ENCODE peak calls at places on chromosomes 13 and 19, in nine cellular contexts. One of them, this sample, is unnamed.

GRCh38 chr19:7970716-7971448 is 27.4 kb upstream of the TIMM44 start:
- DNase-seq in iris pigment epithelial cell: peak; percentile 25
- DNase-seq in astrocyte: no peak
- DNase-seq in GM23338: peak; percentile 94
- DNase-seq in amniotic stem cell: no peak
- DNase-seq in OCI-LY7: peak; percentile 45
- DNase-seq in HT-29: peak; percentile 41
- DNase-seq in mesenchymal stem cell: peak; percentile 60
- DNase-seq in astrocyte of the spinal cord: peak; percentile 22
- DNase-seq in this sample: peak; percentile 28

GRCh38 chr13:20136781-20137703 is 23.8 kb downstream of the GJA3 start:
- DNase-seq in iris pigment epithelial cell: peak; percentile 18
- DNase-seq in astrocyte: no peak
- DNase-seq in GM23338: peak; percentile 82
- DNase-seq in amniotic stem cell: no peak
- DNase-seq in OCI-LY7: no peak
- DNase-seq in HT-29: peak; percentile 69
- DNase-seq in mesenchymal stem cell: no peak
- DNase-seq in astrocyte of the spinal cord: no peak
- DNase-seq in this sample: peak; percentile 46

GRCh38 chr19:18425515-18426415 is 6.6 kb downstream of the SSBP4 start:
- DNase-seq in iris pigment epithelial cell: peak; percentile 59
- DNase-seq in astrocyte: peak; percentile 47
- DNase-seq in GM23338: peak; percentile 26
- DNase-seq in amniotic stem cell: peak; percentile 44
- DNase-seq in OCI-LY7: no peak
- DNase-seq in HT-29: no peak
- DNase-seq in mesenchymal stem cell: peak; percentile 63
- DNase-seq in astrocyte of the spinal cord: peak; percentile 53
- DNase-seq in this sample: no peak

GRCh38 chr13:87680298-87680697 is 9.1 kb downstream of the SLITRK5 start:
- DNase-seq in iris pigment epithelial cell: no peak
- DNase-seq in astrocyte: no peak
- DNase-seq in GM23338: no peak
- DNase-seq in amniotic stem cell: no peak
- DNase-seq in OCI-LY7: peak; percentile 81
- DNase-seq in HT-29: peak; percentile 55
- DNase-seq in mesenchymal stem cell: no peak
- DNase-seq in astrocyte of the spinal cord: peak; percentile 9
- DNase-seq in this sample: no peak

GRCh38 chr19:6730153-6730804 is 7.1 kb downstream of the GPR108 start:
- DNase-seq in iris pigment epithelial cell: peak; percentile 27
- DNase-seq in astrocyte: no peak
- DNase-seq in GM23338: peak; percentile 98
- DNase-seq in amniotic stem cell: no peak
- DNase-seq in OCI-LY7: peak; percentile 89
- DNase-seq in HT-29: peak; percentile 71
- DNase-seq in mesenchymal stem cell: no peak
- DNase-seq in astrocyte of the spinal cord: no peak
- DNase-seq in this sample: peak; percentile 43

GRCh38 chr13:28637714-28638355 is 21.1 kb upstream of the POMP start:
- DNase-seq in iris pigment epithelial cell: no peak
- DNase-seq in astrocyte: no peak
- DNase-seq in GM23338: peak; percentile 41
- DNase-seq in amniotic stem cell: no peak
- DNase-seq in OCI-LY7: peak; percentile 40
- DNase-seq in HT-29: no peak
- DNase-seq in mesenchymal stem cell: peak; percentile 40
- DNase-seq in astrocyte of the spinal cord: peak; percentile 35
- DNase-seq in this sample: no peak

GRCh38 chr19:35216833-35217707 is 11.5 kb downstream of the FAM187B start:
- DNase-seq in iris pigment epithelial cell: no peak
- DNase-seq in astrocyte: no peak
- DNase-seq in GM23338: peak; percentile 60
- DNase-seq in amniotic stem cell: no peak
- DNase-seq in OCI-LY7: peak; percentile 82
- DNase-seq in HT-29: peak; percentile 47
- DNase-seq in mesenchymal stem cell: no peak
- DNase-seq in astrocyte of the spinal cord: no peak
- DNase-seq in this sample: peak; percentile 72

GRCh38 chr13:101417043-101417406 is 717 bp upstream of the NALCN start:
- DNase-seq in iris pigment epithelial cell: peak; percentile 67
- DNase-seq in astrocyte: peak; percentile 51
- DNase-seq in GM23338: no peak
- DNase-seq in amniotic stem cell: peak; percentile 7
- DNase-seq in OCI-LY7: no peak
- DNase-seq in HT-29: no peak
- DNase-seq in mesenchymal stem cell: peak; percentile 56
- DNase-seq in astrocyte of the spinal cord: peak; percentile 60
- DNase-seq in this sample: no peak

GRCh38 chr13:60931858-60932546 is 483.6 kb downstream of the PCDH20 start:
- DNase-seq in iris pigment epithelial cell: no peak
- DNase-seq in astrocyte: peak; percentile 1
- DNase-seq in GM23338: no peak
- DNase-seq in amniotic stem cell: no peak
- DNase-seq in OCI-LY7: no peak
- DNase-seq in HT-29: peak; percentile 54
- DNase-seq in mesenchymal stem cell: no peak
- DNase-seq in astrocyte of the spinal cord: peak; percentile 17
- DNase-seq in this sample: no peak

GRCh38 chr19:51398096-51398704 is 7.8 kb upstream of the C19orf84 start:
- DNase-seq in iris pigment epithelial cell: peak; percentile 38
- DNase-seq in astrocyte: no peak
- DNase-seq in GM23338: peak; percentile 70
- DNase-seq in amniotic stem cell: no peak
- DNase-seq in OCI-LY7: peak; percentile 69
- DNase-seq in HT-29: peak; percentile 67
- DNase-seq in mesenchymal stem cell: peak; percentile 33
- DNase-seq in astrocyte of the spinal cord: no peak
- DNase-seq in this sample: no peak

GRCh38 chr13:26693749-26694463 is 66.7 kb downstream of the GPR12 start:
- DNase-seq in iris pigment epithelial cell: no peak
- DNase-seq in astrocyte: no peak
- DNase-seq in GM23338: peak; percentile 31
- DNase-seq in amniotic stem cell: no peak
- DNase-seq in OCI-LY7: no peak
- DNase-seq in HT-29: no peak
- DNase-seq in mesenchymal stem cell: no peak
- DNase-seq in astrocyte of the spinal cord: no peak
- DNase-seq in this sample: no peak

GRCh38 chr13:74052402-74052928 is 81.7 kb downstream of the KLF12 start:
- DNase-seq in iris pigment epithelial cell: no peak
- DNase-seq in astrocyte: no peak
- DNase-seq in GM23338: peak; percentile 51
- DNase-seq in amniotic stem cell: no peak
- DNase-seq in OCI-LY7: no peak
- DNase-seq in HT-29: no peak
- DNase-seq in mesenchymal stem cell: no peak
- DNase-seq in astrocyte of the spinal cord: no peak
- DNase-seq in this sample: no peak

GRCh38 chr13:51435002-51435578 is 17.7 kb downstream of the INTS6 start:
- DNase-seq in iris pigment epithelial cell: peak; percentile 39
- DNase-seq in astrocyte: no peak
- DNase-seq in GM23338: peak; percentile 39
- DNase-seq in amniotic stem cell: no peak
- DNase-seq in OCI-LY7: peak; percentile 45
- DNase-seq in HT-29: peak; percentile 60
- DNase-seq in mesenchymal stem cell: peak; percentile 51
- DNase-seq in astrocyte of the spinal cord: peak; percentile 38
- DNase-seq in this sample: no peak

GRCh38 chr19:21655540-21656126 is 111.7 kb downstream of the ZNF100 start:
- DNase-seq in iris pigment epithelial cell: no peak
- DNase-seq in astrocyte: no peak
- DNase-seq in GM23338: no peak
- DNase-seq in amniotic stem cell: no peak
- DNase-seq in OCI-LY7: no peak
- DNase-seq in HT-29: no peak
- DNase-seq in mesenchymal stem cell: no peak
- DNase-seq in astrocyte of the spinal cord: no peak
- DNase-seq in this sample: no peak

GRCh38 chr13:73075546-73075945 is 16.7 kb downstream of the KLF5 start:
- DNase-seq in iris pigment epithelial cell: no peak
- DNase-seq in astrocyte: no peak
- DNase-seq in GM23338: peak; percentile 91
- DNase-seq in amniotic stem cell: no peak
- DNase-seq in OCI-LY7: no peak
- DNase-seq in HT-29: no peak
- DNase-seq in mesenchymal stem cell: no peak
- DNase-seq in astrocyte of the spinal cord: no peak
- DNase-seq in this sample: no peak

GRCh38 chr13:98207411-98207810 is 30.3 kb upstream of the RNF113B start:
- DNase-seq in iris pigment epithelial cell: peak; percentile 41
- DNase-seq in astrocyte: peak; percentile 62
- DNase-seq in GM23338: no peak
- DNase-seq in amniotic stem cell: no peak
- DNase-seq in OCI-LY7: no peak
- DNase-seq in HT-29: no peak
- DNase-seq in mesenchymal stem cell: peak; percentile 71
- DNase-seq in astrocyte of the spinal cord: no peak
- DNase-seq in this sample: no peak

GRCh38 chr13:24763596-24764275 is at the start of gene RNF17:
- DNase-seq in iris pigment epithelial cell: no peak
- DNase-seq in astrocyte: no peak
- DNase-seq in GM23338: no peak
- DNase-seq in amniotic stem cell: no peak
- DNase-seq in OCI-LY7: no peak
- DNase-seq in HT-29: no peak
- DNase-seq in mesenchymal stem cell: no peak
- DNase-seq in astrocyte of the spinal cord: no peak
- DNase-seq in this sample: no peak

GRCh38 chr19:51552996-51553725 is 17.9 kb upstream of the ZNF175 start:
- DNase-seq in iris pigment epithelial cell: peak; percentile 32
- DNase-seq in astrocyte: peak; percentile 8
- DNase-seq in GM23338: peak; percentile 97
- DNase-seq in amniotic stem cell: peak; percentile 17
- DNase-seq in OCI-LY7: peak; percentile 46
- DNase-seq in HT-29: peak; percentile 87
- DNase-seq in mesenchymal stem cell: peak; percentile 51
- DNase-seq in astrocyte of the spinal cord: peak; percentile 28
- DNase-seq in this sample: peak; percentile 58

GRCh38 chr13:22740264-22740663 is 440.5 kb upstream of the SGCG start:
- DNase-seq in iris pigment epithelial cell: no peak
- DNase-seq in astrocyte: no peak
- DNase-seq in GM23338: peak; percentile 70
- DNase-seq in amniotic stem cell: no peak
- DNase-seq in OCI-LY7: no peak
- DNase-seq in HT-29: peak; percentile 29
- DNase-seq in mesenchymal stem cell: no peak
- DNase-seq in astrocyte of the spinal cord: no peak
- DNase-seq in this sample: no peak

GRCh38 chr19:1849999-1850398 is 1.7 kb upstream of the REXO1 start:
- DNase-seq in iris pigment epithelial cell: no peak
- DNase-seq in astrocyte: no peak
- DNase-seq in GM23338: no peak
- DNase-seq in amniotic stem cell: no peak
- DNase-seq in OCI-LY7: no peak
- DNase-seq in HT-29: no peak
- DNase-seq in mesenchymal stem cell: no peak
- DNase-seq in astrocyte of the spinal cord: no peak
- DNase-seq in this sample: no peak

GRCh38 chr19:31278555-31279435 is 70.4 kb downstream of the TSHZ3 start:
- DNase-seq in iris pigment epithelial cell: no peak
- DNase-seq in astrocyte: no peak
- DNase-seq in GM23338: no peak
- DNase-seq in amniotic stem cell: no peak
- DNase-seq in OCI-LY7: no peak
- DNase-seq in HT-29: no peak
- DNase-seq in mesenchymal stem cell: no peak
- DNase-seq in astrocyte of the spinal cord: no peak
- DNase-seq in this sample: no peak

GRCh38 chr13:39056018-39056417 is 17.8 kb downstream of the NHLRC3 start:
- DNase-seq in iris pigment epithelial cell: no peak
- DNase-seq in astrocyte: no peak
- DNase-seq in GM23338: no peak
- DNase-seq in amniotic stem cell: no peak
- DNase-seq in OCI-LY7: no peak
- DNase-seq in HT-29: no peak
- DNase-seq in mesenchymal stem cell: no peak
- DNase-seq in astrocyte of the spinal cord: no peak
- DNase-seq in this sample: no peak

GRCh38 chr19:57527136-57527881 is at the start of gene ZNF549:
- DNase-seq in iris pigment epithelial cell: peak; percentile 95
- DNase-seq in astrocyte: peak; percentile 94
- DNase-seq in GM23338: peak; percentile 99
- DNase-seq in amniotic stem cell: peak; percentile 89
- DNase-seq in OCI-LY7: peak; percentile 94
- DNase-seq in HT-29: no peak
- DNase-seq in mesenchymal stem cell: peak; percentile 91
- DNase-seq in astrocyte of the spinal cord: peak; percentile 94
- DNase-seq in this sample: peak; percentile 91

GRCh38 chr19:18514800-18515682 is 6.8 kb downstream of the ELL start:
- DNase-seq in iris pigment epithelial cell: peak; percentile 83
- DNase-seq in astrocyte: no peak
- DNase-seq in GM23338: no peak
- DNase-seq in amniotic stem cell: no peak
- DNase-seq in OCI-LY7: no peak
- DNase-seq in HT-29: peak; percentile 81
- DNase-seq in mesenchymal stem cell: peak; percentile 98
- DNase-seq in astrocyte of the spinal cord: peak; percentile 51
- DNase-seq in this sample: peak; percentile 32

GRCh38 chr19:1248454-1249297 is at the start of gene MIDN:
- DNase-seq in iris pigment epithelial cell: peak; percentile 93
- DNase-seq in astrocyte: peak; percentile 75
- DNase-seq in GM23338: peak; percentile 90
- DNase-seq in amniotic stem cell: peak; percentile 84
- DNase-seq in OCI-LY7: peak; percentile 82
- DNase-seq in HT-29: peak; percentile 80
- DNase-seq in mesenchymal stem cell: peak; percentile 94
- DNase-seq in astrocyte of the spinal cord: peak; percentile 92
- DNase-seq in this sample: peak; percentile 84

GRCh38 chr13:110506859-110507566 is 54.5 kb downstream of the RAB20 start:
- DNase-seq in iris pigment epithelial cell: peak; percentile 30
- DNase-seq in astrocyte: no peak
- DNase-seq in GM23338: no peak
- DNase-seq in amniotic stem cell: no peak
- DNase-seq in OCI-LY7: no peak
- DNase-seq in HT-29: peak; percentile 99
- DNase-seq in mesenchymal stem cell: peak; percentile 65
- DNase-seq in astrocyte of the spinal cord: peak; percentile 27
- DNase-seq in this sample: no peak

GRCh38 chr19:30150626-30151025 is 208.6 kb downstream of the URI1 start:
- DNase-seq in iris pigment epithelial cell: no peak
- DNase-seq in astrocyte: no peak
- DNase-seq in GM23338: no peak
- DNase-seq in amniotic stem cell: no peak
- DNase-seq in OCI-LY7: no peak
- DNase-seq in HT-29: no peak
- DNase-seq in mesenchymal stem cell: no peak
- DNase-seq in astrocyte of the spinal cord: no peak
- DNase-seq in this sample: no peak

GRCh38 chr19:38149597-38149996 is 74.4 kb downstream of the DPF1 start:
- DNase-seq in iris pigment epithelial cell: peak; percentile 34
- DNase-seq in astrocyte: no peak
- DNase-seq in GM23338: peak; percentile 44
- DNase-seq in amniotic stem cell: no peak
- DNase-seq in OCI-LY7: peak; percentile 7
- DNase-seq in HT-29: peak; percentile 28
- DNase-seq in mesenchymal stem cell: no peak
- DNase-seq in astrocyte of the spinal cord: no peak
- DNase-seq in this sample: no peak

GRCh38 chr19:367963-368623 is 23.5 kb upstream of the MIER2 start:
- DNase-seq in iris pigment epithelial cell: no peak
- DNase-seq in astrocyte: no peak
- DNase-seq in GM23338: no peak
- DNase-seq in amniotic stem cell: no peak
- DNase-seq in OCI-LY7: no peak
- DNase-seq in HT-29: no peak
- DNase-seq in mesenchymal stem cell: no peak
- DNase-seq in astrocyte of the spinal cord: no peak
- DNase-seq in this sample: no peak

GRCh38 chr19:53057904-53058579 is 13.5 kb downstream of the ERVV-2 start:
- DNase-seq in iris pigment epithelial cell: no peak
- DNase-seq in astrocyte: no peak
- DNase-seq in GM23338: peak; percentile 97
- DNase-seq in amniotic stem cell: no peak
- DNase-seq in OCI-LY7: no peak
- DNase-seq in HT-29: no peak
- DNase-seq in mesenchymal stem cell: no peak
- DNase-seq in astrocyte of the spinal cord: no peak
- DNase-seq in this sample: no peak

GRCh38 chr19:30349131-30349730 is 23.0 kb upstream of the ZNF536 start:
- DNase-seq in iris pigment epithelial cell: no peak
- DNase-seq in astrocyte: no peak
- DNase-seq in GM23338: peak; percentile 90
- DNase-seq in amniotic stem cell: no peak
- DNase-seq in OCI-LY7: no peak
- DNase-seq in HT-29: no peak
- DNase-seq in mesenchymal stem cell: no peak
- DNase-seq in astrocyte of the spinal cord: no peak
- DNase-seq in this sample: no peak

This sample was measured in activated CD4-positive, alpha-beta memory T cell treated with anti-CD3 and anti-CD28 coated beads, Interleukin-2, amount 10 ng/mL, durations not matched to agents 7 days and 5 days.